ENCODE peak calls at places on chromosomes 5 and 9, in six cellular contexts. M is NCI-H1092; P is EL; L is HS-27A; X is GM10248; V is stimulated activated CD8-positive, alpha-beta memory T cell treated with anti-CD3 and anti-CD28 coated beads, Interleukin-4, amount 100 ng/mL, for 24 hours. C is an unnamed sample.

GRCh38 chr9:113946496-113947115 is 70.5 kb downstream of the ZNF618 start:
- DNase-seq in M (no peak), P (no peak), L (no peak), X (no peak), V (no peak), C (no peak)

GRCh38 chr5:123585871-123586270 is 73.9 kb downstream of the CSNK1G3 start:
- DNase-seq in M (no peak), P (no peak), L (no peak), X (no peak), V (no peak), C (no peak)

GRCh38 chr9:109653470-109653869 is 126.5 kb upstream of the PALM2AKAP2 start:
- DNase-seq in M (no peak), P (no peak), L (no peak), X (no peak), V (no peak), C (no peak)

GRCh38 chr5:150263801-150264621 is 25.6 kb downstream of the CAMK2A start:
- DNase-seq in M (no peak), P (peak), L (peak), X (no peak), V (no peak), C (no peak)

GRCh38 chr5:14607089-14607488 is 25.5 kb downstream of the OTULINL start:
- DNase-seq in M (no peak), P (no peak), L (no peak), X (no peak), V (no peak), C (no peak)

GRCh38 chr9:32251539-32251938 is 132.9 kb upstream of the ACO1 start:
- DNase-seq in M (peak), P (peak), L (no peak), X (peak), V (no peak), C (peak)

GRCh38 chr9:120439147-120439546 is 140.8 kb downstream of the CDK5RAP2 start:
- DNase-seq in M (peak), P (peak), L (no peak), X (no peak), V (no peak), C (peak)

GRCh38 chr9:128568470-128569083 is 16.2 kb downstream of the SPTAN1 start:
- DNase-seq in M (no peak), P (no peak), L (no peak), X (no peak), V (no peak), C (no peak)

GRCh38 chr5:87829214-87829551 is 416.5 kb upstream of the CCNH start:
- DNase-seq in M (no peak), P (peak), L (no peak), X (no peak), V (no peak), C (peak)

GRCh38 chr5:134510970-134511795 is 14.3 kb upstream of the JADE2 start:
- DNase-seq in M (no peak), P (peak), L (no peak), X (no peak), V (peak), C (no peak)

GRCh38 chr9:19618816-19619215 is 170.0 kb downstream of the SLC24A2 start:
- DNase-seq in M (peak), P (no peak), L (no peak), X (no peak), V (no peak), C (peak)

GRCh38 chr5:92769986-92770385 is 811.0 kb downstream of the NR2F1-AS1 start:
- DNase-seq in M (no peak), P (peak), L (no peak), X (no peak), V (no peak), C (no peak)

GRCh38 chr5:9545959-9546851 is at the start of gene SEMA5A:
- DNase-seq in M (no peak), P (peak), L (peak), X (peak), V (no peak), C (no peak)

GRCh38 chr9:22165144-22165543 is 156.0 kb upstream of the CDKN2B start:
- DNase-seq in M (no peak), P (peak), L (no peak), X (no peak), V (no peak), C (no peak)

GRCh38 chr9:89213481-89213880 is 34.9 kb upstream of the SHC3 start:
- DNase-seq in M (no peak), P (no peak), L (no peak), X (no peak), V (no peak), C (no peak)

C was measured in COR-L47.